ENCODE peak calls at places on chromosomes 16 and 17, in five cellular contexts. L is HCT116, G is neuronal stem cell, D is IMR-90, J is H9. P is an unnamed sample.

GRCh38 chr17:21302711-21303425 is 18.4 kb downstream of the MAP2K3 start:
- DNase-seq in L (no peak), G (no peak), D (no peak), J (no peak), P (no peak)

GRCh38 chr17:65115721-65116312 is 21.4 kb upstream of the RGS9 start:
- DNase-seq in L (no peak), G (no peak), D (no peak), J (no peak), P (no peak)

GRCh38 chr17:42132941-42133340 is 10.3 kb downstream of the HSPB9 start:
- DNase-seq in L (no peak), G (no peak), D (peak), J (no peak), P (no peak)

GRCh38 chr17:37796081-37796480 is 51.2 kb upstream of the HNF1B start:
- DNase-seq in L (no peak), G (no peak), D (no peak), J (no peak), P (no peak)

GRCh38 chr17:47265983-47266541 is 12.4 kb downstream of the ITGB3 start:
- DNase-seq in L (no peak), G (no peak), D (peak), J (no peak), P (no peak)

GRCh38 chr16:25264599-25264998 is 7.0 kb upstream of the ZKSCAN2 start:
- DNase-seq in L (no peak), G (no peak), D (no peak), J (no peak), P (no peak)

GRCh38 chr17:66187718-66188117 is 4.2 kb downstream of the CEP112 start:
- DNase-seq in L (no peak), G (no peak), D (no peak), J (no peak), P (no peak)

GRCh38 chr17:80937501-80938356 is 53.9 kb upstream of the CHMP6 start:
- DNase-seq in L (no peak), G (no peak), D (no peak), J (no peak), P (no peak)

GRCh38 chr17:30524847-30525246 is 47.6 kb downstream of the GOSR1 start:
- DNase-seq in L (no peak), G (no peak), D (peak), J (no peak), P (no peak)

GRCh38 chr16:80968386-80969113 is 38.1 kb downstream of the CMC2 start:
- DNase-seq in L (no peak), G (no peak), D (peak), J (no peak), P (no peak)

GRCh38 chr16:57843400-57843799 is 41.1 kb upstream of the KIFC3 start:
- DNase-seq in L (no peak), G (no peak), D (no peak), J (no peak), P (no peak)

GRCh38 chr16:84552135-84552534 is 47.7 kb upstream of the MEAK7 start:
- DNase-seq in L (no peak), G (no peak), D (no peak), J (no peak), P (no peak)

GRCh38 chr17:1260762-1261161 is 9.5 kb upstream of the BHLHA9 start:
- DNase-seq in L (no peak), G (no peak), D (no peak), J (no peak), P (no peak)

GRCh38 chr16:66948034-66948821 is 12.8 kb upstream of the CES3 start:
- DNase-seq in L (no peak), G (no peak), D (no peak), J (no peak), P (no peak)
- H3K9ac ChIP-seq in L (no peak), G (no peak), D (peak), J (no peak), P (peak)

DNA sequence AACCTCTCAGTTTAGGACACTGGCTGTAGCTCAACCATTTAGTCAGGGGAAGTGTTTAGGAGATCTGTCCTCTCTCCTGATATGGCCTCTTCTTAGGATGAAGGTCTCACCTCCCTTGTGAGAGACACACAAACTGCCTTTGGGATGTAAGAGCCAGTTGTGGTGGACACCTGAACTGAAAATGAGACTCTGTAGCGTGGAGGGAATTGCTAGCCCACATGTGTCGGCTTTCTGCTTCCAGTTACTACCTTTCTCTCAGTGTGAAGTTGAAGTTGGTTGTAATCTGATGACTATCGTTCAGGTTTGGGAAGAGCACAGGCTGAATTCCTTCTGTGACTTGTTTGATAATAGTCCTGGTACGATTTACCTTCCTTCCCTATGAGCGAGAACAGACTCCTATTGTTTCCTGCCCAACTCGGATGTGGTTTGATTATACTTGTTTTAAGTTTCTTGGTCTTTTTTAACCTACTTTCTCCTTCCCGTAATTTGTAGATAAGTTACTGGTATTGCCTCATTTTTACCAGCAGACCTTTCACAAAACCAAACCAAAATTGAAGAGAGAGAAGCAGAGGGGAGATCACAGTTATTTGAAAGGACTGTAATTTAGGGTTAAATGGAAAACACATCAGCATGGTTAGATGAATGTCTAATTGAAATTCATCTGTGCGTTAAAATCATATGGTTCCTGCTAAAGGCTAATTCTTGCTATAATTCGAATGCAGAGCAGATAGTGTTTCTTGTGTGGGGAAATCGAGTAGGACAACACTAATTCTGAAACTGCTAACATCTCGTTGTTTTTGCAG is 43.2 kb downstream of the CLEC16A start:
- DNase-seq in L (no peak), G (no peak), D (no peak), J (no peak), P (no peak)
- H3K27ac ChIP-seq in L (no peak), G (no peak), D (peak), J (no peak), P (no peak)

DNA sequence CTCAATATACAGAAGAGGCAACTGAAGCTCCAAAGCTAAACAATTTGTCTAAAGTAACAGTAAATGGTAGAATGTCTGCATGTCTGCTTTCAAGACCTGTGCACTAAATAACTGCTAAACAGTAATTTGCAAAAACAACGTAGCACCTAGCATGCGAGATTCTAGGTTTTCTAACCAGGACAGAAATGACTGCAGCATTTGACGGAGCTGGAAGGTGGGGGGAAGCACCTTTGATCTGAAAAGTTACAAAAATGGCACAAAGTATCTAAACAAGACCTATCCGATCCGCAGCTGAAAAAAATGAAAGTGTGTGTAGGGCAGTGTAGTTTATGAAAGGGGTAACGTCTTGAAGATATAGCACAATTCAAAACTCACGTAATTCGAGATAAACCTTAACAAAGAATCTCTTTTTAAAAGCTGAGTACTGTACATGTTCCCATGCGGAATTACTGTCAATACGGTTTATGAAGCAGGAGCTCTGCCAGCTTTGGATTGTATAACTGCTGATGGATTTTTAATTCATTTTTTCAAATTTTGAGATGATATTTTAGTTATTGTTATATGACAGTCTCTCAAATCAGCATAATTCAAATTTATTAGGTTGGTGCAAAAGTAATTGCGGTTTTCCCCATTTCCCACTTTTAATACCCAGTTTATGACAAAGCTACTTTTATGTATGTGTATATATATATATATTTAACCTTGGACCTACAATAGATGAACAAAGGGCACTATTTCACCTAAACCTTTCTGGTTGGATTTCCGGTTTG is 1.1 kb upstream of the WIPI1 start:
- DNase-seq in L (no peak), G (no peak), D (no peak), J (no peak), P (no peak)
- H3K9ac ChIP-seq in L (peak), G (no peak), D (peak), J (no peak), P (peak)

GRCh38 chr17:50218071-50218759 is 16.8 kb upstream of the COL1A1 start:
- DNase-seq in L (no peak), G (no peak), D (peak), J (no peak), P (no peak)
- H3K27ac ChIP-seq in L (peak), G (no peak), D (peak), J (no peak), P (peak)

GRCh38 chr16:88865742-88866141 is 718 bp downstream of the PABPN1L start:
- DNase-seq in L (no peak), G (no peak), D (no peak), J (no peak), P (no peak)
- H3K9ac ChIP-seq in L (no peak), G (no peak), D (no peak), J (no peak), P (no peak)

GRCh38 chr17:75535119-75535537 is 9.6 kb downstream of the LLGL2 start:
- DNase-seq in L (no peak), G (no peak), D (no peak), J (no peak), P (no peak)
- H3K27ac ChIP-seq in L (peak), G (no peak), D (no peak), J (no peak), P (no peak)

DNA sequence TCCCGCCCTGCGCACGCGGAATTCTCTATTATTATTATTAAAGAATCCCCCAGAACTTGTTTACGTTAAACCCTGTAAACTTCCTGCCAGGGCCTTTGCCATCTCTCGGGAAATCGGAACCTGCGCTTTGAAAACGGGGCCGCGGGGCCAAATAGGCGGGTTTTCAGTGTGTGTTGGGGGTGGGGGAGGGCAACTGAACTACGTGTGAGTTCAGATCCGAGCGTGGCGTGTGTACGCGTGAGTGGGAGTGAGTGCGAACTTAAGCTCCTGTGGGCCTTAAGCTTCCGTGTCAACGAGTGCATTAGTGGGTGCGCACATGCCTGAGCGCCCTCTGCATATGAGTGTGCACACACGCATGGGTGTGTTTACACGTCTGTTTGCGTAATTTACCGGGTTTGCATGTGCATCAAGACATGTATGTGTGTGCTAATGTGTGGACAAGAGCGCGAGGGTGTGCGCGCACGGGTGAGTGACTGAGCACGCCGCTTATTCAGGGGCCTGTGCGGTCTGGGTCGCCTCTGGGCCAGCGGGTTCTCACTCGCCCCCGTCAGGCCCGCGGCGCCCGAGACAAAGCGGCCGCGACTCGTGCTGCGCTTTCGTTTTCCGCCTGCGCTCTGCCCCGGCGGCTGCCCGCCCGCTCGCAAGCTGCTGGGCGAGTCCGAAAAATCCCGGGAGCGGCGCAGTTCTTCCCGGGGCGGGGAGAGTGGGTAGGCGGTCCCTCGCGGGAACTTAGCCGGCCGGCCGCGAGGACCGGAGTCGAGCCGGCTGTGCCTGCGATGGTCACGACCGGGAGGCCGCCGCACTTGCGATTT is 1.2 kb upstream of the FOXF1 start:
- DNase-seq in L (peak), G (peak), D (peak), J (peak), P (no peak)
- H3K9ac ChIP-seq in L (peak), G (no peak), D (peak), J (no peak), P (no peak)

DNA sequence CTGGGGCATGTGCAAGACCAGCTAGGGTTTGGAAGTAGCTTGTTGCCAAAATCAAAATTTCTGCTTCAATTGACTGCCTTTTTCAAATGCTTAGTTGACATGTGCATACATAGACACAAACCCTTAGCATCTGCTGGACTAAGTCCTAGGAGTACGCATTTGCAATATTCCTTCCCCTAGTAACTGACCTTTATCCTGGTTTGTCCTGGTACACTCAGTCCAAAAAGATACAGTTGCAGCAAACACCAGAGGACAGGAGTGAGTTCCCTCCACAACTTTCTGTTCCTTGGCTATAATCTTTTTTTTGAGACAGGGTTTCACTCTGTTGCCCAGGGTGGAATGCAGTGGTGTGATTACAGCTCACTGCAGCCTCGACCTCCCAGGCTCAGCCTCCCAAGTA is 290.2 kb upstream of the ERCC4 start:
- DNase-seq in L (no peak), G (no peak), D (no peak), J (no peak), P (no peak)
- H3K27ac ChIP-seq in L (no peak), G (no peak), D (no peak), J (no peak), P (no peak)

DNA sequence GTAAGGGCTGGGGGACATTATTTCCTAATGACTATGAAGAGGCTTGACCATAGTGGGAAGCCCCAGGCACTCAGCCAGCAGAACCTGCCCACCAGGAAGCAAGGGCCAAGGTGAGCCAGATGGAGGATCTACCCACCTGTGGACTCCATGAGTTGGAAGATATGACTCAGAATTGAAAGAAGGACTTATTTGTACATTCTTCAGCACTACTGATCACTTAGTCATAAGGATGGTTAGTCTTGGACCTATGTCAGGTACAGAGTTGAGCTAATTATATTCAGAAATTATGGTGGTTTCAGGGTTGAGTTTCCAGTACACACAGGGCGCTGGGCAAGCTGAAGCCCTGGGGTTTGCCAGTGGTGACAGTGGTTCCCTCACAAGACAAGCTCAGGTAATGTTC is 24.0 kb upstream of the GRIN2A start:
- DNase-seq in L (peak), G (no peak), D (no peak), J (no peak), P (peak)
- H3K9ac ChIP-seq in L (no peak), G (no peak), D (no peak), J (no peak), P (no peak)

DNA sequence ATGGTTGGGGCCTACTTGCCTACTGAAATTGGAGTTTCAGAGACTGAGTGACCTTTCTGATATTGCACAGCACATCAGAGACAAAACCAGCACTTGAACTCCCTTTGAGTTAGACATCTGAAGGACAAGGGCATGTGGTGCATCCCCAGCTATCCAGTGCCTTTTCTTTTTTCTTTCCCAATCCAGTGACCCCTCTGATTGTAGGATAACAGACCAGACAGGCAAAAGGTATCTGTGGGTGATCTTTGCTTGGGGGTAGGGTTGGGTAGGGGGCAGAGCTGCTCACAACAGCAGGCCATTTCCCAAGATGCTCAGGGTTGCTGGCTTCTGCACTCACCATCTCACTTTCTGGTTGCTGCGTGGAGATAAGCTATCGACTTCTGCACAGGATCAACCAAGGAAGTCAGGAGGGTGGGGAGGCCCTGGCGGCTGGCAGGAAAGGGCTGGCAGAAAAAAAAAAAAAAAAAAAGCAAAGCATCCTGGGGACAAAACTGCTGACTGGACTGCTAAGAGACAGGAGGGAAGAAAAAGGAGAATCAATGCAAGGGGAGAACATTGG is 42.2 kb downstream of the HOXB1 start:
- DNase-seq in L (no peak), G (no peak), D (no peak), J (no peak), P (no peak)
- H3K27ac ChIP-seq in L (no peak), G (no peak), D (no peak), J (no peak), P (no peak)

P was measured in keratinocyte.